ENCODE peak calls at places on chromosomes 1 and 21, in five cellular contexts. F is Caco-2, A is HFF-Myc, X is AG04449, O is aorta. P is an unnamed sample.

GRCh38 chr1:233315718-233316301 is 11.7 kb upstream of the MAP3K21 start:
- DNase-seq in X (no peak), F (no peak), O (no peak), A (no peak), P (no peak)

GRCh38 chr1:86846166-86846647 is 67.7 kb downstream of the SELENOF start:
- DNase-seq in A (peak; percentile 53), X (peak; percentile 80), F (no peak), O (no peak), P (peak; percentile 66)

GRCh38 chr21:46597896-46598343 is 7.0 kb downstream of the S100B start:
- DNase-seq in F (no peak), O (peak; percentile 61), X (no peak), A (no peak), P (peak; percentile 24)

GRCh38 chr1:171590022-171590421 is 32.0 kb upstream of the MYOCOS start:
- DNase-seq in O (no peak), F (no peak), A (no peak), X (peak; percentile 28), P (no peak)

GRCh38 chr21:42614811-42615342 is 38.5 kb upstream of the PDE9A start:
- DNase-seq in X (no peak), A (no peak), O (peak; percentile 64), F (peak; percentile 70), P (peak; percentile 73)

GRCh38 chr1:235113183-235113917 is 15.3 kb downstream of the TOMM20 start:
- DNase-seq in X (no peak), A (no peak), F (no peak), O (no peak), P (no peak)

GRCh38 chr21:45886610-45887026 is 95.0 kb upstream of the COL6A1 start:
- DNase-seq in A (no peak), O (peak; percentile 61), X (no peak), F (no peak), P (no peak)

GRCh38 chr21:26739189-26739588 is 106.0 kb downstream of the ADAMTS1 start:
- DNase-seq in X (no peak), O (no peak), A (no peak), F (peak; percentile 45), P (no peak)

GRCh38 chr1:29121951-29122661 is 1.6 kb downstream of the TMEM200B start:
- DNase-seq in A (no peak), X (no peak), F (no peak), O (peak; percentile 85), P (no peak)

GRCh38 chr1:31497601-31498000 is 78.7 kb upstream of the TINAGL1 start:
- DNase-seq in A (no peak), X (peak; percentile 51), O (no peak), F (no peak), P (no peak)